ENCODE peak calls at places on chromosome 2, in seven cellular contexts. One of them, this sample, is unnamed.

GRCh38 chr2:175811966-175812365 is 190.1 kb downstream of the LNPK start:
- DNase-seq in mammary epithelial cell: peak; percentile 16
- DNase-seq in cardiac fibroblast: no peak
- DNase-seq in pancreas: no peak
- DNase-seq in neural progenitor cell: no peak
- DNase-seq in A549: no peak
- DNase-seq in fibroblast of lung: no peak
- DNase-seq in this sample: no peak

GRCh38 chr2:6896930-6897759 is 19.6 kb downstream of the RSAD2 start:
- DNase-seq in fibroblast of lung: peak; percentile 57
- DNase-seq in cardiac fibroblast: peak; percentile 59
- DNase-seq in neural progenitor cell: no peak
- DNase-seq in mammary epithelial cell: no peak
- DNase-seq in pancreas: no peak
- DNase-seq in A549: peak; percentile 55
- DNase-seq in this sample: peak; percentile 5

GRCh38 chr2:117832905-117833613 is 18.6 kb downstream of the DDX18 start:
- DNase-seq in fibroblast of lung: peak; percentile 36
- DNase-seq in pancreas: no peak
- DNase-seq in A549: peak; percentile 5
- DNase-seq in mammary epithelial cell: peak; percentile 20
- DNase-seq in neural progenitor cell: peak; percentile 63
- DNase-seq in cardiac fibroblast: peak; percentile 50
- DNase-seq in this sample: no peak

GRCh38 chr2:146678516-146678915 is 1166.3 kb upstream of the ACVR2A start:
- DNase-seq in pancreas: no peak
- DNase-seq in mammary epithelial cell: no peak
- DNase-seq in neural progenitor cell: peak; percentile 59
- DNase-seq in cardiac fibroblast: no peak
- DNase-seq in A549: no peak
- DNase-seq in fibroblast of lung: no peak
- DNase-seq in this sample: no peak

GRCh38 chr2:191869178-191869577 is 22.3 kb upstream of the CAVIN2 start:
- DNase-seq in A549: peak; percentile 75
- DNase-seq in mammary epithelial cell: no peak
- DNase-seq in pancreas: no peak
- DNase-seq in fibroblast of lung: peak; percentile 40
- DNase-seq in neural progenitor cell: peak; percentile 86
- DNase-seq in cardiac fibroblast: peak; percentile 55
- DNase-seq in this sample: no peak

GRCh38 chr2:152613235-152613634 is 104.0 kb downstream of the PRPF40A start:
- DNase-seq in cardiac fibroblast: peak; percentile 35
- DNase-seq in neural progenitor cell: no peak
- DNase-seq in pancreas: no peak
- DNase-seq in fibroblast of lung: peak; percentile 35
- DNase-seq in mammary epithelial cell: no peak
- DNase-seq in A549: no peak
- DNase-seq in this sample: no peak

GRCh38 chr2:223050900-223051299 is 1.1 kb upstream of the KCNE4 start:
- DNase-seq in A549: no peak
- DNase-seq in cardiac fibroblast: peak; percentile 52
- DNase-seq in neural progenitor cell: no peak
- DNase-seq in mammary epithelial cell: no peak
- DNase-seq in pancreas: no peak
- DNase-seq in fibroblast of lung: peak; percentile 42
- DNase-seq in this sample: no peak

GRCh38 chr2:8488001-8488738 is 193.7 kb upstream of the ID2 start:
- DNase-seq in neural progenitor cell: peak; percentile 36
- DNase-seq in pancreas: no peak
- DNase-seq in A549: no peak
- DNase-seq in cardiac fibroblast: no peak
- DNase-seq in mammary epithelial cell: no peak
- DNase-seq in fibroblast of lung: no peak
- DNase-seq in this sample: no peak

GRCh38 chr2:207515671-207516070 is 14.1 kb upstream of the CREB1 start:
- DNase-seq in fibroblast of lung: no peak
- DNase-seq in cardiac fibroblast: peak; percentile 35
- DNase-seq in pancreas: no peak
- DNase-seq in A549: no peak
- DNase-seq in mammary epithelial cell: peak; percentile 63
- DNase-seq in neural progenitor cell: no peak
- DNase-seq in this sample: no peak

GRCh38 chr2:216500572-216500971 is 1.9 kb downstream of the RPL37A start:
- DNase-seq in cardiac fibroblast: no peak
- DNase-seq in A549: no peak
- DNase-seq in neural progenitor cell: no peak
- DNase-seq in pancreas: no peak
- DNase-seq in mammary epithelial cell: no peak
- DNase-seq in fibroblast of lung: no peak
- DNase-seq in this sample: no peak

GRCh38 chr2:105258835-105259350 is 17.4 kb downstream of the GPR45 start:
- DNase-seq in mammary epithelial cell: no peak
- DNase-seq in fibroblast of lung: no peak
- DNase-seq in cardiac fibroblast: no peak
- DNase-seq in neural progenitor cell: no peak
- DNase-seq in A549: no peak
- DNase-seq in pancreas: no peak
- DNase-seq in this sample: no peak

GRCh38 chr2:55871637-55872036 is 51.9 kb downstream of the EFEMP1 start:
- DNase-seq in A549: no peak
- DNase-seq in cardiac fibroblast: no peak
- DNase-seq in pancreas: no peak
- DNase-seq in mammary epithelial cell: no peak
- DNase-seq in neural progenitor cell: no peak
- DNase-seq in fibroblast of lung: no peak
- DNase-seq in this sample: no peak

GRCh38 chr2:32012872-32013271 is 2.1 kb upstream of the MEMO1 start:
- DNase-seq in mammary epithelial cell: no peak
- DNase-seq in pancreas: no peak
- DNase-seq in A549: no peak
- DNase-seq in cardiac fibroblast: no peak
- DNase-seq in neural progenitor cell: no peak
- DNase-seq in fibroblast of lung: no peak
- DNase-seq in this sample: no peak

GRCh38 chr2:12884713-12885282 is 168.1 kb downstream of the TRIB2 start:
- DNase-seq in cardiac fibroblast: peak; percentile 94
- DNase-seq in fibroblast of lung: peak; percentile 63
- DNase-seq in mammary epithelial cell: peak; percentile 25
- DNase-seq in neural progenitor cell: no peak
- DNase-seq in pancreas: no peak
- DNase-seq in A549: peak; percentile 5
- DNase-seq in this sample: peak; percentile 13

GRCh38 chr2:102488063-102488462 is 15.0 kb downstream of the SLC9A4 start:
- DNase-seq in mammary epithelial cell: peak; percentile 87
- DNase-seq in neural progenitor cell: no peak
- DNase-seq in A549: no peak
- DNase-seq in pancreas: no peak
- DNase-seq in cardiac fibroblast: peak; percentile 21
- DNase-seq in fibroblast of lung: peak; percentile 79
- DNase-seq in this sample: peak; percentile 29

GRCh38 chr2:190380962-190381412 is 27.2 kb upstream of the MFSD6 start:
- DNase-seq in cardiac fibroblast: no peak
- DNase-seq in fibroblast of lung: peak; percentile 15
- DNase-seq in neural progenitor cell: no peak
- DNase-seq in pancreas: no peak
- DNase-seq in A549: no peak
- DNase-seq in mammary epithelial cell: no peak
- DNase-seq in this sample: no peak

GRCh38 chr2:201126308-201127127 is 10.6 kb downstream of the CFLAR start:
- DNase-seq in mammary epithelial cell: peak; percentile 50
- DNase-seq in neural progenitor cell: no peak
- DNase-seq in cardiac fibroblast: peak; percentile 61
- DNase-seq in A549: no peak
- DNase-seq in pancreas: no peak
- DNase-seq in fibroblast of lung: peak; percentile 36
- DNase-seq in this sample: no peak

GRCh38 chr2:226183550-226183949 is 616.1 kb downstream of the IRS1 start:
- DNase-seq in cardiac fibroblast: peak; percentile 22
- DNase-seq in fibroblast of lung: peak; percentile 68
- DNase-seq in pancreas: no peak
- DNase-seq in mammary epithelial cell: no peak
- DNase-seq in neural progenitor cell: no peak
- DNase-seq in A549: no peak
- DNase-seq in this sample: no peak

GRCh38 chr2:196900843-196901242 is 25.7 kb downstream of the PGAP1 start:
- DNase-seq in fibroblast of lung: no peak
- DNase-seq in A549: no peak
- DNase-seq in pancreas: no peak
- DNase-seq in cardiac fibroblast: no peak
- DNase-seq in neural progenitor cell: no peak
- DNase-seq in mammary epithelial cell: no peak
- DNase-seq in this sample: no peak

GRCh38 chr2:240727913-240728312 is 36.2 kb downstream of the AQP12A start:
- DNase-seq in pancreas: no peak
- DNase-seq in cardiac fibroblast: no peak
- DNase-seq in fibroblast of lung: no peak
- DNase-seq in A549: no peak
- DNase-seq in mammary epithelial cell: no peak
- DNase-seq in neural progenitor cell: no peak
- DNase-seq in this sample: no peak

GRCh38 chr2:173159794-173160463 is 84.3 kb downstream of the MAP3K20 start:
- DNase-seq in fibroblast of lung: peak; percentile 99
- DNase-seq in mammary epithelial cell: peak; percentile 99
- DNase-seq in neural progenitor cell: peak; percentile 27
- DNase-seq in cardiac fibroblast: peak; percentile 99
- DNase-seq in pancreas: peak; percentile 44
- DNase-seq in A549: peak; percentile 95
- DNase-seq in this sample: peak; percentile 98

GRCh38 chr2:170362313-170362795 is 184.4 kb downstream of the MYO3B start:
- DNase-seq in mammary epithelial cell: no peak
- DNase-seq in cardiac fibroblast: no peak
- DNase-seq in neural progenitor cell: no peak
- DNase-seq in pancreas: no peak
- DNase-seq in A549: no peak
- DNase-seq in fibroblast of lung: no peak
- DNase-seq in this sample: no peak

GRCh38 chr2:164523026-164523425 is 98.3 kb downstream of the GRB14 start:
- DNase-seq in pancreas: no peak
- DNase-seq in cardiac fibroblast: no peak
- DNase-seq in mammary epithelial cell: no peak
- DNase-seq in A549: no peak
- DNase-seq in neural progenitor cell: no peak
- DNase-seq in fibroblast of lung: no peak
- DNase-seq in this sample: no peak

GRCh38 chr2:96468904-96469303 is 36.3 kb downstream of the NEURL3 start:
- DNase-seq in pancreas: no peak
- DNase-seq in neural progenitor cell: no peak
- DNase-seq in mammary epithelial cell: no peak
- DNase-seq in A549: no peak
- DNase-seq in cardiac fibroblast: no peak
- DNase-seq in fibroblast of lung: no peak
- DNase-seq in this sample: no peak

GRCh38 chr2:96471772-96472171 is 33.4 kb downstream of the NEURL3 start:
- DNase-seq in mammary epithelial cell: no peak
- DNase-seq in A549: no peak
- DNase-seq in cardiac fibroblast: no peak
- DNase-seq in neural progenitor cell: no peak
- DNase-seq in fibroblast of lung: no peak
- DNase-seq in pancreas: no peak
- DNase-seq in this sample: no peak

GRCh38 chr2:96470089-96470488 is 35.1 kb downstream of the NEURL3 start:
- DNase-seq in A549: no peak
- DNase-seq in mammary epithelial cell: no peak
- DNase-seq in neural progenitor cell: no peak
- DNase-seq in cardiac fibroblast: no peak
- DNase-seq in pancreas: no peak
- DNase-seq in fibroblast of lung: no peak
- DNase-seq in this sample: no peak

GRCh38 chr2:96464651-96465050 is 40.5 kb downstream of the NEURL3 start:
- DNase-seq in fibroblast of lung: no peak
- DNase-seq in cardiac fibroblast: no peak
- DNase-seq in neural progenitor cell: no peak
- DNase-seq in mammary epithelial cell: no peak
- DNase-seq in A549: no peak
- DNase-seq in pancreas: no peak
- DNase-seq in this sample: no peak

DNA sequence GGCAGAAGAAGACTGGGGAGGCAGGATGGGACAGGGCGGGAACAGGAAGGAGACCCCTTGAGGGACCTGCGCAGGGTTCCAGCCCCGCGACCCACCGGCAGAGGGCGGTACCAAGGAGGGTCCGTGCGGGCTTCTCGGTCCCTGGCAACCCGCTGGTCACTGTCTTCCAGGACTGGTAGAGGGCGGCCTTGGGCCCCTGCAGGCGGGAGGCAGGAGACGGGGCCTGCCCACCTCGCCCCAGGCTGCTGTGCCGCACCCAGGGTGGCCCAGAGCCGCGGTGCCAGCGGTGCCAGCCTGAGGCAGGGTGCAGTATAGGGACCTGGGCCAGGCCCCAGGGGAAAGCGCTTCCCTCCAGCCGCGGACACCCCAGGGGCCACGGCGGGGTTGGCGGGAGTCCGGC is 34.5 kb downstream of the NEURL3 start:
- DNase-seq in fibroblast of lung: peak; percentile 31
- DNase-seq in A549: peak; percentile 55
- DNase-seq in mammary epithelial cell: no peak
- DNase-seq in cardiac fibroblast: peak; percentile 25
- DNase-seq in pancreas: peak; percentile 78
- DNase-seq in neural progenitor cell: peak; percentile 78
- DNase-seq in this sample: no peak
- H3K4me3 ChIP-seq in fibroblast of lung: no peak overlapping the region
- H3K4me3 ChIP-seq in A549: no peak overlapping the region
- H3K4me3 ChIP-seq in mammary epithelial cell: no peak overlapping the region
- H3K4me3 ChIP-seq in cardiac fibroblast: no peak overlapping the region
- H3K4me3 ChIP-seq in pancreas: peak overlapping the region; percentile 47
- H3K4me3 ChIP-seq in neural progenitor cell: peak overlapping the region; percentile 27
- H3K4me3 ChIP-seq in this sample: no peak overlapping the region

GRCh38 chr2:24420373-24420772 is 60.0 kb upstream of the ITSN2 start:
- DNase-seq in cardiac fibroblast: no peak
- DNase-seq in pancreas: no peak
- DNase-seq in fibroblast of lung: no peak
- DNase-seq in mammary epithelial cell: no peak
- DNase-seq in neural progenitor cell: no peak
- DNase-seq in A549: no peak
- DNase-seq in this sample: no peak
- TF ChIP-seq CTCF in cardiac fibroblast: no peak
- TF ChIP-seq CTCF in pancreas: no peak
- TF ChIP-seq CTCF in fibroblast of lung: no peak
- TF ChIP-seq CTCF in mammary epithelial cell: no peak
- TF ChIP-seq CTCF in neural progenitor cell: no peak
- TF ChIP-seq CTCF in A549: no peak
- TF ChIP-seq CTCF in this sample: no peak

GRCh38 chr2:169069341-169069740 is at the start of gene DHRS9:
- DNase-seq in mammary epithelial cell: peak; percentile 94
- DNase-seq in pancreas: no peak
- DNase-seq in A549: peak; percentile 78
- DNase-seq in fibroblast of lung: peak; percentile 22
- DNase-seq in cardiac fibroblast: peak; percentile 97
- DNase-seq in neural progenitor cell: no peak
- DNase-seq in this sample: no peak
- H3K4me3 ChIP-seq in mammary epithelial cell: no peak within 1 kb of the TSS
- H3K4me3 ChIP-seq in pancreas: no peak within 1 kb of the TSS
- H3K4me3 ChIP-seq in A549: no peak within 1 kb of the TSS
- H3K4me3 ChIP-seq in fibroblast of lung: no peak within 1 kb of the TSS
- H3K4me3 ChIP-seq in cardiac fibroblast: peak within 1 kb of the TSS; percentile 19
- H3K4me3 ChIP-seq in neural progenitor cell: no peak within 1 kb of the TSS
- H3K4me3 ChIP-seq in this sample: no peak within 1 kb of the TSS

GRCh38 chr2:214591359-214591758 is 180.5 kb downstream of the VWC2L start:
- DNase-seq in fibroblast of lung: no peak
- DNase-seq in pancreas: no peak
- DNase-seq in A549: peak; percentile 6
- DNase-seq in cardiac fibroblast: no peak
- DNase-seq in neural progenitor cell: no peak
- DNase-seq in mammary epithelial cell: no peak
- DNase-seq in this sample: no peak

GRCh38 chr2:214587442-214587841 is 176.6 kb downstream of the VWC2L start:
- DNase-seq in cardiac fibroblast: no peak
- DNase-seq in neural progenitor cell: peak; percentile 45
- DNase-seq in fibroblast of lung: no peak
- DNase-seq in pancreas: no peak
- DNase-seq in mammary epithelial cell: no peak
- DNase-seq in A549: peak; percentile 25
- DNase-seq in this sample: no peak
- TF ChIP-seq CTCF in cardiac fibroblast: no peak
- TF ChIP-seq CTCF in neural progenitor cell: peak; percentile 64
- TF ChIP-seq CTCF in fibroblast of lung: peak; percentile 15
- TF ChIP-seq CTCF in pancreas: no peak
- TF ChIP-seq CTCF in mammary epithelial cell: peak; percentile 48
- TF ChIP-seq CTCF in A549: peak; percentile 14
- TF ChIP-seq CTCF in this sample: peak; percentile 14